ENCODE peak calls at places on chromosome 15, in five cellular contexts. H, S, Y, J and X are unnamed samples.

GRCh38 chr15:64642875-64643274 is 132.5 kb downstream of the RBPMS2 start:
- DNase-seq in H (no peak), S (peak; percentile 12), Y (no peak), J (no peak), X (no peak)

GRCh38 chr15:88331291-88331690 is 74.8 kb upstream of the NTRK3 start:
- DNase-seq in H (no peak), S (peak; percentile 67), Y (no peak), J (peak; percentile 64), X (peak; percentile 73)

GRCh38 chr15:70853270-70853854 is 595 bp downstream of the LARP6 start:
- DNase-seq in H (no peak), S (no peak), Y (no peak), J (peak; percentile 57), X (no peak)

GRCh38 chr15:78910836-78911235 is 34.0 kb downstream of the CTSH start:
- DNase-seq in H (no peak), S (no peak), Y (no peak), J (no peak), X (no peak)

GRCh38 chr15:78206326-78207109 is 27.8 kb downstream of the ACSBG1 start:
- DNase-seq in H (no peak), S (no peak), Y (no peak), J (no peak), X (peak; percentile 60)

GRCh38 chr15:72496783-72497182 is 22.7 kb downstream of the ARIH1 start:
- DNase-seq in H (no peak), S (no peak), Y (no peak), J (no peak), X (no peak)

GRCh38 chr15:69468241-69469121 is 15.9 kb downstream of the RPLP1 start:
- DNase-seq in H (no peak), S (peak; percentile 88), Y (no peak), J (peak; percentile 37), X (no peak)

GRCh38 chr15:71011503-71012155 is 103.6 kb upstream of the THSD4 start:
- DNase-seq in H (peak; percentile 46), S (peak; percentile 28), Y (no peak), J (no peak), X (no peak)

GRCh38 chr15:64987136-64987535 is 2.6 kb downstream of the SPG21 start:
- DNase-seq in H (no peak), S (no peak), Y (no peak), J (no peak), X (no peak)

GRCh38 chr15:36779744-36780408 is 200.4 kb downstream of the CDIN1 start:
- DNase-seq in H (no peak), S (no peak), Y (no peak), J (no peak), X (no peak)

GRCh38 chr15:63436872-63437375 is 55.3 kb upstream of the CA12 start:
- DNase-seq in H (peak; percentile 55), S (peak; percentile 80), Y (peak; percentile 87), J (peak; percentile 83), X (no peak)

GRCh38 chr15:40550381-40551037 is 14.3 kb downstream of the CCDC32 start:
- DNase-seq in H (no peak), S (no peak), Y (no peak), J (no peak), X (no peak)

GRCh38 chr15:42549052-42549491 is 434 bp downstream of the HAUS2 start:
- DNase-seq in H (no peak), S (no peak), Y (no peak), J (no peak), X (no peak)

GRCh38 chr15:73930371-73930770 is 4.1 kb downstream of the LOXL1 start:
- DNase-seq in H (no peak), S (no peak), Y (peak; percentile 70), J (no peak), X (no peak)

GRCh38 chr15:95470997-95471692 is 859.4 kb upstream of the NR2F2 start:
- DNase-seq in H (no peak), S (no peak), Y (no peak), J (no peak), X (no peak)

GRCh38 chr15:69160976-69161877 is 792 bp downstream of the GLCE start:
- DNase-seq in H (no peak), S (peak; percentile 59), Y (peak; percentile 83), J (peak; percentile 55), X (no peak)

GRCh38 chr15:58401991-58402649 is 29.7 kb upstream of the LIPC start:
- DNase-seq in H (no peak), S (no peak), Y (no peak), J (no peak), X (no peak)

GRCh38 chr15:43420876-43421275 is 50.0 kb downstream of the TUBGCP4 start:
- DNase-seq in H (no peak), S (no peak), Y (no peak), J (no peak), X (no peak)

GRCh38 chr15:70344666-70345065 is 246.9 kb upstream of the TLE3 start:
- DNase-seq in H (no peak), S (no peak), Y (no peak), J (peak; percentile 34), X (peak; percentile 39)

GRCh38 chr15:65509321-65509720 is 8.2 kb downstream of the DPP8 start:
- DNase-seq in H (no peak), S (no peak), Y (no peak), J (no peak), X (no peak)

GRCh38 chr15:50181983-50182232 is at the start of gene SLC27A2:
- DNase-seq in H (no peak), S (peak; percentile 80), Y (no peak), J (no peak), X (no peak)

GRCh38 chr15:69663441-69663840 is 210.8 kb downstream of the RPLP1 start:
- DNase-seq in H (no peak), S (no peak), Y (no peak), J (no peak), X (no peak)

GRCh38 chr15:73897441-73898261 is 24.3 kb downstream of the TBC1D21 start:
- DNase-seq in H (peak; percentile 72), S (peak; percentile 54), Y (peak; percentile 88), J (no peak), X (no peak)

GRCh38 chr15:29968099-29968892 is 114.5 kb upstream of the GOLGA8J start:
- DNase-seq in H (no peak), S (peak; percentile 1), Y (no peak), J (peak; percentile 58), X (peak; percentile 72)

GRCh38 chr15:74228723-74229081 is 7.4 kb upstream of the CCDC33 start:
- DNase-seq in H (no peak), S (no peak), Y (no peak), J (no peak), X (no peak)

GRCh38 chr15:71109130-71109529 is 6.1 kb upstream of the THSD4 start:
- DNase-seq in H (peak; percentile 64), S (no peak), Y (no peak), J (no peak), X (no peak)

GRCh38 chr15:58585668-58586461 is 154.1 kb downstream of the LIPC start:
- DNase-seq in H (no peak), S (no peak), Y (no peak), J (no peak), X (no peak)

GRCh38 chr15:76776969-76777368 is 128.2 kb downstream of the SCAPER start:
- DNase-seq in H (no peak), S (no peak), Y (no peak), J (no peak), X (no peak)

GRCh38 chr15:33968224-33968623 is at the start of gene CHRM5:
- DNase-seq in H (no peak), S (no peak), Y (no peak), J (no peak), X (no peak)

GRCh38 chr15:85688703-85689102 is 106.0 kb downstream of the KLHL25 start:
- DNase-seq in H (no peak), S (no peak), Y (no peak), J (no peak), X (no peak)

GRCh38 chr15:55279746-55280351 is 9.8 kb downstream of the RAB27A start:
- DNase-seq in H (peak; percentile 80), S (peak; percentile 47), Y (no peak), J (no peak), X (no peak)

GRCh38 chr15:83973816-83974215 is 261.8 kb upstream of the GOLGA6L4 start:
- DNase-seq in H (no peak), S (peak; percentile 22), Y (no peak), J (no peak), X (no peak)

GRCh38 chr15:90607361-90607760 is 77.6 kb downstream of the CRTC3 start:
- DNase-seq in H (no peak), S (no peak), Y (no peak), J (no peak), X (no peak)

GRCh38 chr15:90599639-90600038 is 69.9 kb downstream of the CRTC3 start:
- DNase-seq in H (no peak), S (no peak), Y (no peak), J (no peak), X (no peak)

GRCh38 chr15:90600954-90601353 is 71.2 kb downstream of the CRTC3 start:
- DNase-seq in H (no peak), S (no peak), Y (no peak), J (no peak), X (no peak)

GRCh38 chr15:90606641-90607040 is 76.9 kb downstream of the CRTC3 start:
- DNase-seq in H (no peak), S (no peak), Y (no peak), J (no peak), X (no peak)

GRCh38 chr15:90603893-90604292 is 74.2 kb downstream of the CRTC3 start:
- DNase-seq in H (no peak), S (peak; percentile 47), Y (peak; percentile 81), J (no peak), X (no peak)
- TF ChIP-seq CTCF in H (peak; percentile 53), S (peak; percentile 38), Y (no peak), J (no peak), X (peak; percentile 44)

GRCh38 chr15:56491110-56491722 is 26.3 kb upstream of the MNS1 start:
- DNase-seq in H (peak; percentile 49), S (peak; percentile 83), Y (no peak), J (peak; percentile 69), X (no peak)
- TF ChIP-seq CTCF in H (peak; percentile 95), S (peak; percentile 79), Y (peak; percentile 62), J (peak; percentile 77), X (peak; percentile 93)

GRCh38 chr15:90912770-90913075 is 9.6 kb downstream of the MAN2A2 start:
- DNase-seq in H (no peak), S (no peak), Y (peak; percentile 62), J (no peak), X (no peak)
- TF ChIP-seq CTCF in H (no peak), S (no peak), Y (no peak), J (no peak), X (no peak)

DNA sequence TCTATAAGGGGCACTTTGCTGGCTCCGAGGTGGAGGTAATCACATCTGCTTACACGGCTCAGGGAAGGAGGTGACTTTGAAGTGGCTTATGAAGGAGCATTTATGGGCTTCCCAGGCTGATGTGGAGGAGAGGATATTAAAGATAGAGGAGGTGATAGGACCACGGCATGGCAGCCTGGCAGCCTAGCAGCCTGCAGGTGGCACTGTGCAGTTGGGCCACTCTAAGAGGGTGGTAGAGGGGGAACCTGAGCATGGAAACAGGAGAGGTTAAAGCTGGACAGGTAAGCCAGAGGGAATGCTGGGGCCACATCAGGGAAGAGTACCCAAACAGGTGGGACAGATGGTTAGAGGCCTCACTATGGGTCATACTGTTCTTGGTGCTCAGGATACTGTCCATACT is 375.0 kb downstream of the WDR72 start:
- DNase-seq in H (no peak), S (peak; percentile 47), Y (no peak), J (no peak), X (no peak)
- TF ChIP-seq CTCF in H (no peak), S (peak; percentile 43), Y (no peak), J (no peak), X (peak; percentile 36)